ENCODE peak calls at places on chromosomes 4 and X, in six cellular contexts. L, X, P, M, C and H are unnamed samples. For H3K4me1, the result is how much of the 10 kb centered on the place peaks cover.

GRCh38 chr4:27084685-27085356 is 224.2 kb downstream of the STIM2 start:
- DNase-seq in L (peak), X (peak), P (no peak), M (peak), C (no peak), H (no peak)

GRCh38 chrX:3697701-3698279 is 15.7 kb downstream of the PRKX start:
- DNase-seq in L (peak), X (peak), P (peak), M (peak), C (no peak), H (peak)

GRCh38 chr4:71634364-71634763 is 149.5 kb downstream of the GC start:
- DNase-seq in L (no peak), X (no peak), P (no peak), M (no peak), C (no peak), H (no peak)

GRCh38 chr4:7956306-7957112 is 16.8 kb upstream of the AFAP1 start:
- DNase-seq in L (peak), X (no peak), P (no peak), M (no peak), C (no peak), H (no peak)

GRCh38 chrX:111039606-111040005 is 56.4 kb upstream of the PAK3 start:
- DNase-seq in L (no peak), X (no peak), P (no peak), M (no peak), C (no peak), H (no peak)

GRCh38 chr4:15882675-15883086 is 55.9 kb downstream of the FGFBP1 start:
- DNase-seq in L (peak), X (no peak), P (peak), M (peak), C (no peak), H (no peak)

GRCh38 chrX:134836497-134836968 is 154.3 kb upstream of the SMIM10 start:
- DNase-seq in L (no peak), X (no peak), P (peak), M (peak), C (no peak), H (no peak)

GRCh38 chr4:153418114-153418513 is 48.0 kb upstream of the TMEM131L start:
- DNase-seq in L (no peak), X (no peak), P (no peak), M (no peak), C (no peak), H (no peak)

GRCh38 chr4:176780995-176781738 is 11.6 kb downstream of the VEGFC start:
- DNase-seq in L (peak), X (no peak), P (no peak), M (no peak), C (no peak), H (no peak)

GRCh38 chr4:11801466-11802446 is 373.1 kb upstream of the HS3ST1 start:
- DNase-seq in L (no peak), X (no peak), P (no peak), M (no peak), C (no peak), H (no peak)

GRCh38 chrX:13721819-13722527 is 12.4 kb downstream of the TRAPPC2 start:
- DNase-seq in L (peak), X (no peak), P (no peak), M (no peak), C (no peak), H (no peak)

GRCh38 chrX:72101597-72102037 is 30.1 kb downstream of the RTL5 start:
- DNase-seq in L (no peak), X (no peak), P (no peak), M (no peak), C (no peak), H (no peak)

GRCh38 chrX:63652086-63652775 is 132.8 kb downstream of the ARHGEF9 start:
- DNase-seq in L (peak), X (no peak), P (no peak), M (no peak), C (no peak), H (no peak)

GRCh38 chrX:38627683-38628082 is 66.3 kb downstream of the TSPAN7 start:
- DNase-seq in L (no peak), X (no peak), P (no peak), M (peak), C (no peak), H (no peak)

GRCh38 chr4:152357206-152357605 is 178.7 kb downstream of the FBXW7 start:
- DNase-seq in L (no peak), X (no peak), P (no peak), M (no peak), C (no peak), H (no peak)

GRCh38 chrX:133542476-133542875 is 127.2 kb upstream of the GPC4 start:
- DNase-seq in L (peak), X (no peak), P (no peak), M (no peak), C (no peak), H (no peak)

GRCh38 chrX:107505223-107505622 is 55.8 kb downstream of the FRMPD3 start:
- DNase-seq in L (no peak), X (no peak), P (no peak), M (no peak), C (no peak), H (no peak)

GRCh38 chr4:149997881-149998421 is 80.3 kb upstream of the DCLK2 start:
- DNase-seq in L (no peak), X (no peak), P (no peak), M (no peak), C (no peak), H (no peak)

GRCh38 chr4:8892556-8893226 is 21.1 kb upstream of the HMX1 start:
- DNase-seq in L (no peak), X (no peak), P (no peak), M (no peak), C (no peak), H (no peak)

GRCh38 chrX:44935640-44936039 is 62.7 kb downstream of the KDM6A start:
- DNase-seq in L (no peak), X (no peak), P (no peak), M (no peak), C (no peak), H (no peak)

GRCh38 chr4:185642907-185643306 is 107.6 kb upstream of the PDLIM3 start:
- DNase-seq in L (no peak), X (no peak), P (no peak), M (no peak), C (no peak), H (no peak)

GRCh38 chr4:157600583-157600982 is 380.1 kb downstream of the GRIA2 start:
- DNase-seq in L (no peak), X (no peak), P (no peak), M (no peak), C (no peak), H (no peak)

GRCh38 chr4:48944252-48944651 is 37.7 kb upstream of the OCIAD2 start:
- DNase-seq in L (no peak), X (no peak), P (no peak), M (no peak), C (no peak), H (no peak)

GRCh38 chr4:4555916-4556315 is 14.1 kb upstream of the STX18 start:
- DNase-seq in L (peak), X (no peak), P (no peak), M (peak), C (no peak), H (no peak)

DNA sequence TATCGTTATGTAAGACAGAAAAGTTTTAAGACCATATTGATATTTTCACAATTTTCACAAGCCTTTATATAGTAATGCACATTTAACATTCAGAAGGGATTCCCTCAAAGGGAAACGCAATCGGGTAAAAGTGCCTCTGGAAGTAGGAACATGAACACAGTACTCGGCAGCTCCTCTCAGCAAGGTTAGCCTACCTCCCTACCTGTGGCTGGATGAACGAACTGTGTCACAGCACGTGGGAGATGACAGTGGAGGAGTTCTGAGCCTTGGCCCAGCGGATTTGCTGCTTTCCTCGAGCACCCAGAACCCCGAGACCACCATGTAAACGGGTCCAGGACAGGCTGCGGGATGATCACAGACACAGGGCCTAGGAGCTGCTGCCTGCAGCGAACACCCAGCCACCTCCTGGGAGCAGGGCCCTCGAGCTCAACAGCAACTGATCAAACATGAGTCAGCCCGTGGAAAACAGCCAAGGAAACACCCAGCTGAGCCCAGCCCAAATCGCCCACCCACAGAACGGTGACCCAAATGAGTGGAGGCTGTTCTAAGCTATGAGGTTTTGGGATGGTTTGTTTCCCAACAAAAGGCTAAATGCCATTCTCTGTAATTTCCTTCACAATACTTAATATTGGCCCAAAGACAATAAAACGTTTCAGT is 30.4 kb downstream of the FAT1 start:
- DNase-seq in L (peak), X (peak), P (peak), M (peak), C (peak), H (peak)
- H3K4me1 ChIP-seq in L (under half), X (half or more), P (under half), M (half or more), C (under half), H (under half)

DNA sequence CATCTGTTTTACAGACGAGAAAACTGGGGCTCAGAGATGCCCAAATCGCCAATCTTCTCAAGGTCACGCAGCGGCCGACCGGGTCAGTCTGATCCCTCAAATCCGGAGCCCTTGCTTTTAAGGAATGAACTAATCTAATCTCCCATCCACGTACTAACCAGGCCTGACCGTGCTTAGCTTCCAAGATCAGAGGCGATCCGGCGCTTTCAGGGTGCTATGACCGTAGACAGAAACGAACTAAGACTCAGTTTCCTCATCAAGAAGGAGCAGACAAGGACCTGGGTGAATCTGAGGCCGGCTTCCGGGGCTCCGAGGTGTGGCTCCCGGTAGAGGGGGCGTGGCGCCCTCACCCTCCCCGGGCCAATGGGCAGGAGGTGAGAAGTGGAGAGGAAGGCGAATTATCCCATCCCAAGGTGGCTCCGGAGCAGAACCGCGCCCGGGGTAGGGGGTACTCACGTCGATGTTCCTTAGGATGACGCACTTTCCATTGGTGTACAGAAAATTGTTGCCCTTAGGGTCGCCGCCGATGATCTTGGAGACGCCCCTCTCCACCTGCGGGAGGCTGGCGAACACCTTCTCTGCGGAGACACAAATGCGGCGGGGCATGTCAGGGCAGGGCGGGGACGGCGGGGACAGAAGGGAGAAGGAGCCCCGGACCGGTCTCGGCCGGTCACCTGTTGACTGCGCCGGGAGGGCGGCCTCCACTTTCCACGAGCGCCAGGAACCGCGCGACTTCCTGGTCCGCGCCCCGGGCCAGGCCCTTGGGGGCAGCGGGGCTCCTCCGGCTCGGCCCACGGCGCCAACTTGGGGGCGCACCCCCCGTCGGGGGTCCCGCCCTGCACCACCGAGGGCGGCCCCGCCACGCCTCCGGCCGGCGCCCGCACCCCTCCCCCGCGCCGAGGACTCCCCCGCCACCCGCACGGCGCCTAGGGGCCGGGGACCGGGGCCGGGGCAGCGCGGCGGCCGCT is 658 bp downstream of the WDR1 start:
- DNase-seq in L (peak), X (no peak), P (no peak), M (peak), C (no peak), H (no peak)
- H3K4me1 ChIP-seq in L (under half), X (half or more), P (under half), M (under half), C (half or more), H (half or more)

DNA sequence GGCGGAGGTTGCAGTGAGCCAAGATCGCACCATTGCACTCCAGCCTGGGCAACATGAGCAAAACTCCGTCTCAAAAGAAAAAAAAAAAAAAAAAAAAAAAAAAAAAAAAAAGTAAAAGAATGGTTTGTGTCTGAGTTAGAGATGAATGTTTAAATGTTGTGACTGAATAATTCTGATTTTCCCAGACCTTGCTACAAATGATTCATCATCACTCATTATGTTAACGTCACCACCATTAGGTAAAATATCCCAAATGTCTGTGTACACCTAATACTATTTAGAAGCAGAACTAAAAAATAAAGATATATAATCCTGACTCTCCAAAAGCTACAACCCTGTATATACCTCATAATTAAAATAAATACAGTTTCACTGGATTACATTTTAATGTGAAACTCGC is 70.8 kb downstream of the HHIP start:
- DNase-seq in L (no peak), X (no peak), P (no peak), M (no peak), C (no peak), H (no peak)
- H3K4me1 ChIP-seq in L (under half), X (under half), P (under half), M (under half), C (under half), H (under half)

DNA sequence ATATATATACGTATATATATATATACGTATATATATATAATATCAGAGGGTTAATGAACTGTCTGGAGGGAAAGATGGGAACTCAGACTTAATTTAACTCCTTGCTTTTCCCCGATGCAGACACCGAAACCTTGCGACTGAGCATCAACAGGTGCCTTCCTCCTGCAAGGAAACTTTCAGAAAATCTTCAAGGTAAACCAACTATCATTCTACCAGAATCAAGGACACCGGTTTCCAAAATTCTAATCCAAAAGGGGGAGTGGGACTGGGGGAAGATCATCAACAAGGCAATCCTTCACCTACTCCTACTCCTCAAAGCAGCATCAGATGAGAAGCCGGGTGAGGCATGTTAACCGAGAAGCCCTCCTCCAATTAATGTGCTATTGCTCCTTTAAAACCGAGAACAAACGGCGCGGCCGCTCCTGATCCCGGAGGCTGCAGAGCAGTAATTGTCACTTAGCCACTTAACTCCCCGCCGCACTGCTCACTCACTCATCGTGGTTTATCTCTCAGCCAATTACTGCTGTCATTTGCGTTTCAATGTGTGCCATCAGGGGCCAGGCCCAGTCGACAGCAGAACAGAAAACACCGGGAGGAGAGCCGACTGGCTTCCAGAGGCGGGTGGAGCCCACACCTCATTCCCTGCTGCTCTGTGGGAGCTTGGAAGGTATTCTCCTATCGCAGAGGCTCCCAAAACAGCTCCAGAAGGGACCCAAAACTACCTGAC is 61.7 kb downstream of the MAML3 start:
- DNase-seq in L (peak), X (peak), P (peak), M (peak), C (peak), H (no peak)
- H3K4me1 ChIP-seq in L (under half), X (half or more), P (under half), M (under half), C (half or more), H (half or more)

DNA sequence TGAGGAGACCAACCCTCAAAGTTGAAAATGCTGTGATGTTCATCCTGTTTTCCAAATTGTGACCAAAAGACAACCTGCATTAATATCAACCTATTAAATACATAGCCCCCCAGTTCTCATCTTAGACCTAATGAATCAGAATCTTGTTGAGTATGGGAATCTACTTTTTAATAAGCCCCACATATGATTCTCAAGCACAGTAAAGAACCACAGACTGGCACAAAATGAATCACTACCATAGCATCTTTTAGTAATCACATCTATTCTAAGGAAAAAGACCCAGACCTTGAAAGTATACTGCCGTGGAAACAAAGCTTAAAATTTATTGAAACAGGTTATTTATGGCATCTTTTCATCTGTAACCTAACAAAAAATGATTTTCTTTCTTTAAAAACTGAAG is 152.9 kb downstream of the STPG2 start:
- DNase-seq in L (no peak), X (no peak), P (no peak), M (no peak), C (no peak), H (no peak)
- H3K4me1 ChIP-seq in L (under half), X (under half), P (under half), M (under half), C (under half), H (under half)

DNA sequence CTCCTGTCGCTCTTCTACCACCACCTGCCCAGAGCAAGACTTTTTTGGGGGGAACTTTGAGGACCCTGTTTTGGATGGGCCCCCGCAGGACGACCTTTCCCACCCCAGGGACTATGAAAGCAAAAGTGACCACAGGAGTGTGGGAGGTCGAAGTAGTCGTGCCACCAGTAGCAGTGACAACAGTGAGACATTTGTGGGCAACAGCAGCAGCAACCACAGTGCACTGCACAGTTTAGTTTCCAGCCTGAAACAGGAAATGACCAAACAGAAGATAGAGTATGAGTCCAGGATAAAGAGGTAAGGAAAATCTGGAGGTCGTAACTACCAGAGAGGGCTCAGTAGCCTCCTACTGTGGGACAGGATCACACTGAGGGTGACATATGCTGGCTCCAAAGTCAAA is 364.5 kb downstream of the MAPK10 start:
- DNase-seq in L (no peak), X (no peak), P (no peak), M (no peak), C (no peak), H (no peak)
- H3K4me1 ChIP-seq in L (under half), X (under half), P (under half), M (under half), C (under half), H (under half)

GRCh38 chr4:110025057-110025456 is 112.4 kb downstream of the EGF start:
- DNase-seq in L (no peak), X (no peak), P (no peak), M (no peak), C (no peak), H (no peak)
- H3K4me1 ChIP-seq in L (under half), X (under half), P (under half), M (under half), C (under half), H (under half)

GRCh38 chrX:10115082-10115481 is 41.7 kb upstream of the CLCN4 start:
- DNase-seq in L (no peak), X (no peak), P (no peak), M (no peak), C (no peak), H (no peak)

GRCh38 chrX:10111364-10112148 is 45.2 kb upstream of the CLCN4 start:
- DNase-seq in L (peak), X (peak), P (peak), M (no peak), C (no peak), H (no peak)

GRCh38 chrX:10110984-10111363 is 45.8 kb upstream of the CLCN4 start:
- DNase-seq in L (peak), X (no peak), P (no peak), M (no peak), C (no peak), H (no peak)

GRCh38 chrX:10110316-10110932 is 46.4 kb upstream of the CLCN4 start:
- DNase-seq in L (no peak), X (no peak), P (no peak), M (no peak), C (no peak), H (no peak)

GRCh38 chrX:10112510-10112909 is 44.3 kb upstream of the CLCN4 start:
- DNase-seq in L (no peak), X (no peak), P (no peak), M (no peak), C (no peak), H (no peak)
- H3K4me1 ChIP-seq in L (under half), X (half or more), P (under half), M (under half), C (under half), H (under half)

GRCh38 chr4:40617903-40618302 is 11.8 kb downstream of the RBM47 start:
- DNase-seq in L (peak), X (no peak), P (no peak), M (no peak), C (no peak), H (no peak)
- H3K4me1 ChIP-seq in L (under half), X (under half), P (under half), M (under half), C (under half), H (under half)

DNA sequence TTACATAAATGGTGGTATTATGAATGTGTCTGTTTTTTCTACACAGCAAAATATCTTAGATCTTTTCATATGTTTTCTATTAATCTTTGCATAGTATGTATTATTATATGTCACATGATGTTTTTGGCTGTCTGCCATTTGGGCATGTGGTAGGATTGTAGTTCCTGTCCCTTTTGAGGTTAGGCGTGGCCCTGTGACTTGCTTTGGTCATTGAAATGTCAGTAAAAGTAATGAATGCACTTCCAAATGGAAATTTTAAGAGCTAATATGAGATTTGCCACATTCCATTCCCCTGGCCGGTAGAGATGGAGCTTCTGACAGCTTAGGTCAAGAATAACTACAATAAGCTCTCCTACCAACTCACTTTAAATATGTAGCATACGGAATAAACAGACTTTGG is 45.1 kb downstream of the JADE3 start:
- DNase-seq in L (no peak), X (no peak), P (no peak), M (peak), C (no peak), H (no peak)
- H3K4me1 ChIP-seq in L (under half), X (half or more), P (under half), M (under half), C (under half), H (under half)